ENCODE peak calls at places on chromosomes 4 and X, in nine cellular contexts. G is stimulated activated CD4-positive, alpha-beta T cell treated with anti-CD3 and anti-CD28 coated beads, TNF-alpha, amount 100 ng/mL, for 1 hour; M is lower leg skin; V is ACHN; J is astrocyte of the spinal cord; U is LoVo; C is GM23248; I is left kidney; S is CD8-positive, alpha-beta memory T cell. O is an unnamed sample.

GRCh38 chrX:34638116-34638515 is 19.0 kb downstream of the TMEM47 start:
- DNase-seq in U (peak), G (no peak), V (peak), S (no peak), I (peak), J (peak), C (peak), M (no peak), O (no peak)

GRCh38 chr4:183816882-183817509 is 88.1 kb upstream of the STOX2 start:
- DNase-seq in M (no peak), J (no peak), I (no peak), C (no peak), V (peak), G (no peak), U (no peak), S (no peak), O (no peak)

GRCh38 chrX:119942831-119943184 is 743 bp downstream of the NKAP start:
- DNase-seq in I (no peak), J (no peak), G (no peak), V (no peak), M (no peak), S (no peak), C (peak), U (no peak), O (no peak)

GRCh38 chr4:159608434-159608833 is 505.6 kb downstream of the RAPGEF2 start:
- DNase-seq in J (peak), S (no peak), G (no peak), C (no peak), U (peak), M (no peak), V (no peak), I (no peak), O (no peak)

GRCh38 chr4:45102716-45103115 is 376.4 kb upstream of the GNPDA2 start:
- DNase-seq in C (no peak), S (no peak), U (no peak), M (no peak), J (peak), I (no peak), V (no peak), G (no peak), O (no peak)

GRCh38 chrX:133373366-133374079 is 41.8 kb downstream of the GPC4 start:
- DNase-seq in I (no peak), V (no peak), J (no peak), G (no peak), C (no peak), S (no peak), U (no peak), M (no peak), O (no peak)

GRCh38 chrX:53195401-53195800 is 29.6 kb downstream of the KDM5C start:
- DNase-seq in V (no peak), G (no peak), U (no peak), S (no peak), J (no peak), C (peak), I (no peak), M (no peak), O (no peak)

GRCh38 chr4:151415978-151416377 is 7.0 kb downstream of the FHIP1A start:
- DNase-seq in U (no peak), I (no peak), J (peak), V (peak), S (no peak), G (no peak), M (no peak), C (peak), O (no peak)

GRCh38 chr4:6644792-6645530 is 4.5 kb downstream of the MRFAP1 start:
- DNase-seq in M (peak), C (no peak), U (no peak), V (no peak), S (no peak), J (no peak), I (no peak), G (no peak), O (no peak)

GRCh38 chr4:151403656-151404055 is 5.3 kb upstream of the FHIP1A start:
- DNase-seq in V (no peak), M (no peak), C (no peak), I (no peak), G (no peak), S (no peak), J (no peak), U (no peak), O (no peak)

GRCh38 chrX:120419465-120419864 is 49.6 kb downstream of the LAMP2 start:
- DNase-seq in J (no peak), G (no peak), M (no peak), S (no peak), U (no peak), V (no peak), C (no peak), I (no peak), O (no peak)

GRCh38 chr4:37719021-37719420 is 32.8 kb upstream of the RELL1 start:
- DNase-seq in V (no peak), S (no peak), M (no peak), I (no peak), G (no peak), J (no peak), C (peak), U (no peak), O (no peak)

GRCh38 chrX:4547218-4547836 is 833.9 kb upstream of the PRKX start:
- DNase-seq in M (no peak), C (peak), G (no peak), I (peak), S (no peak), J (peak), V (peak), U (peak), O (no peak)

GRCh38 chrX:6448003-6448402 is 86.9 kb downstream of the VCX3A start:
- DNase-seq in G (no peak), M (no peak), V (no peak), J (peak), S (no peak), I (no peak), C (no peak), U (no peak), O (no peak)

GRCh38 chrX:8306296-8306975 is 135.4 kb upstream of the VCX2 start:
- DNase-seq in I (no peak), M (no peak), U (no peak), S (no peak), V (no peak), J (no peak), C (no peak), G (no peak), O (no peak)

GRCh38 chr4:25313194-25313895 is 771 bp downstream of the ZCCHC4 start:
- DNase-seq in I (peak), G (no peak), V (peak), C (peak), J (no peak), U (no peak), M (no peak), S (no peak), O (no peak)